ENCODE peak calls at places on chromosomes 7 and 10, in seven cellular contexts. M is nucleus accumbens, E is BE2C, S is NCI-H82, A is germinal center, G is endothelial cell, L is neural progenitor cell. X is an unnamed sample.

GRCh38 chr10:29257784-29258135 is 31.1 kb upstream of the LYZL1 start:
- DNase-seq in M (no peak), E (no peak), S (peak), A (no peak), G (no peak), L (no peak), X (no peak)

GRCh38 chr7:118843456-118843855 is 619.0 kb downstream of the ANKRD7 start:
- DNase-seq in M (no peak), E (no peak), S (no peak), A (no peak), G (no peak), L (no peak), X (no peak)

GRCh38 chr7:37908221-37908788 is 8.3 kb downstream of the SFRP4 start:
- DNase-seq in M (no peak), E (no peak), S (no peak), A (no peak), G (no peak), L (no peak), X (peak)

GRCh38 chr10:34967411-34967880 is 122.7 kb downstream of the CUL2 start:
- DNase-seq in M (peak), E (no peak), S (no peak), A (no peak), G (no peak), L (no peak), X (peak)

GRCh38 chr10:101011517-101012423 is 12.2 kb downstream of the LZTS2 start:
- DNase-seq in M (no peak), E (no peak), S (peak), A (no peak), G (peak), L (peak), X (peak)

GRCh38 chr10:59465089-59465488 is 102.7 kb upstream of the FAM13C start:
- DNase-seq in M (peak), E (no peak), S (peak), A (no peak), G (peak), L (peak), X (peak)

GRCh38 chr10:110313674-110314073 is 9.0 kb upstream of the SMNDC1 start:
- DNase-seq in M (no peak), E (no peak), S (no peak), A (no peak), G (no peak), L (no peak), X (no peak)

GRCh38 chr7:33494473-33494872 is 365.1 kb downstream of the BBS9 start:
- DNase-seq in M (no peak), E (no peak), S (no peak), A (no peak), G (no peak), L (no peak), X (peak)

GRCh38 chr7:1661461-1661860 is 8.6 kb upstream of the ELFN1 start:
- DNase-seq in M (no peak), E (no peak), S (no peak), A (no peak), G (no peak), L (no peak), X (no peak)

GRCh38 chr10:52466464-52466863 is 152.4 kb downstream of the DKK1 start:
- DNase-seq in M (peak), E (peak), S (no peak), A (no peak), G (no peak), L (no peak), X (no peak)

GRCh38 chr10:52256832-52257691 is 57.0 kb upstream of the DKK1 start:
- DNase-seq in M (no peak), E (no peak), S (no peak), A (no peak), G (no peak), L (no peak), X (peak)

GRCh38 chr10:120221873-120222485 is 235.0 kb upstream of the PLPP4 start:
- DNase-seq in M (no peak), E (peak), S (peak), A (peak), G (peak), L (peak), X (no peak)

GRCh38 chr7:30427296-30428080 is 51.1 kb downstream of the NOD1 start:
- DNase-seq in M (no peak), E (no peak), S (no peak), A (no peak), G (no peak), L (no peak), X (no peak)

GRCh38 chr7:41134242-41134872 is 568.5 kb downstream of the INHBA start:
- DNase-seq in M (peak), E (no peak), S (no peak), A (peak), G (no peak), L (no peak), X (peak)

GRCh38 chr10:33041783-33042437 is 83.9 kb upstream of the ITGB1 start:
- DNase-seq in M (no peak), E (peak), S (peak), A (no peak), G (no peak), L (no peak), X (no peak)

GRCh38 chr10:71694567-71694968 is 25.0 kb downstream of the C10orf105 start:
- DNase-seq in M (no peak), E (no peak), S (no peak), A (peak), G (no peak), L (no peak), X (no peak)

GRCh38 chr10:114038819-114039218 is 4.8 kb upstream of the ADRB1 start:
- DNase-seq in M (no peak), E (no peak), S (no peak), A (no peak), G (no peak), L (no peak), X (no peak)

GRCh38 chr10:90674927-90675326 is 182.9 kb downstream of the HTR7 start:
- DNase-seq in M (no peak), E (no peak), S (no peak), A (no peak), G (no peak), L (no peak), X (peak)

GRCh38 chr7:150735596-150736358 is 1.4 kb upstream of the GIMAP5 start:
- DNase-seq in M (no peak), E (no peak), S (no peak), A (no peak), G (no peak), L (peak), X (no peak)

GRCh38 chr10:71964669-71965515 is 697 bp downstream of the CHST3 start:
- DNase-seq in M (peak), E (peak), S (no peak), A (no peak), G (peak), L (peak), X (peak)

GRCh38 chr10:76632158-76633051 is 1005.2 kb downstream of the KCNMA1 start:
- DNase-seq in M (no peak), E (no peak), S (peak), A (peak), G (peak), L (peak), X (no peak)

GRCh38 chr7:42745357-42746022 is 166.4 kb downstream of the C7orf25 start:
- DNase-seq in M (no peak), E (peak), S (peak), A (peak), G (peak), L (peak), X (peak)